ENCODE peak calls at places on chromosomes 11 and 22, in five cellular contexts. One of them, this sample, is unnamed.

GRCh38 chr22:40196628-40197027 is 18.9 kb downstream of the TNRC6B start:
- DNase-seq in psoas muscle: no peak
- DNase-seq in uterus: no peak
- DNase-seq in HTR-8/SVneo: peak; percentile 19
- DNase-seq in AG10803: peak; percentile 89
- DNase-seq in this sample: peak; percentile 96

GRCh38 chr11:106727261-106727660 is 291.0 kb downstream of the GUCY1A2 start:
- DNase-seq in psoas muscle: no peak
- DNase-seq in uterus: no peak
- DNase-seq in HTR-8/SVneo: no peak
- DNase-seq in AG10803: no peak
- DNase-seq in this sample: no peak

GRCh38 chr11:112903310-112903709 is 57.9 kb upstream of the NCAM1 start:
- DNase-seq in psoas muscle: no peak
- DNase-seq in uterus: no peak
- DNase-seq in HTR-8/SVneo: no peak
- DNase-seq in AG10803: no peak
- DNase-seq in this sample: no peak

GRCh38 chr22:33756508-33756949 is 163.7 kb downstream of the LARGE1 start:
- DNase-seq in psoas muscle: no peak
- DNase-seq in uterus: no peak
- DNase-seq in HTR-8/SVneo: no peak
- DNase-seq in AG10803: no peak
- DNase-seq in this sample: no peak

GRCh38 chr11:66459138-66459778 is 7.4 kb upstream of the PELI3 start:
- DNase-seq in psoas muscle: no peak
- DNase-seq in uterus: no peak
- DNase-seq in HTR-8/SVneo: no peak
- DNase-seq in AG10803: no peak
- DNase-seq in this sample: no peak

GRCh38 chr22:27213766-27214581 is 556.6 kb downstream of the MIAT start:
- DNase-seq in psoas muscle: peak; percentile 89
- DNase-seq in uterus: peak; percentile 80
- DNase-seq in HTR-8/SVneo: no peak
- DNase-seq in AG10803: peak; percentile 60
- DNase-seq in this sample: peak; percentile 81

GRCh38 chr11:23310276-23310675 is 450.0 kb upstream of the CCDC179 start:
- DNase-seq in psoas muscle: no peak
- DNase-seq in uterus: no peak
- DNase-seq in HTR-8/SVneo: no peak
- DNase-seq in AG10803: peak; percentile 42
- DNase-seq in this sample: peak; percentile 69

GRCh38 chr11:837189-837989 is 4.6 kb downstream of the CD151 start:
- DNase-seq in psoas muscle: no peak
- DNase-seq in uterus: no peak
- DNase-seq in HTR-8/SVneo: no peak
- DNase-seq in AG10803: no peak
- DNase-seq in this sample: no peak

GRCh38 chr11:44780940-44781631 is 54.3 kb downstream of the TSPAN18 start:
- DNase-seq in psoas muscle: no peak
- DNase-seq in uterus: no peak
- DNase-seq in HTR-8/SVneo: no peak
- DNase-seq in AG10803: no peak
- DNase-seq in this sample: peak; percentile 96

GRCh38 chr22:48491451-48491941 is 1336.2 kb downstream of the BRD1 start:
- DNase-seq in psoas muscle: no peak
- DNase-seq in uterus: no peak
- DNase-seq in HTR-8/SVneo: no peak
- DNase-seq in AG10803: peak; percentile 64
- DNase-seq in this sample: no peak

GRCh38 chr11:26936109-26936508 is 57.8 kb upstream of the FIBIN start:
- DNase-seq in psoas muscle: no peak
- DNase-seq in uterus: no peak
- DNase-seq in HTR-8/SVneo: no peak
- DNase-seq in AG10803: no peak
- DNase-seq in this sample: no peak

GRCh38 chr11:1835671-1836010 is 851 bp downstream of the SYT8 start:
- DNase-seq in psoas muscle: peak; percentile 46
- DNase-seq in uterus: no peak
- DNase-seq in HTR-8/SVneo: no peak
- DNase-seq in AG10803: no peak
- DNase-seq in this sample: no peak

GRCh38 chr22:43222987-43223386 is 36.1 kb upstream of the TTLL12 start:
- DNase-seq in psoas muscle: no peak
- DNase-seq in uterus: no peak
- DNase-seq in HTR-8/SVneo: no peak
- DNase-seq in AG10803: no peak
- DNase-seq in this sample: no peak

GRCh38 chr11:17639091-17639490 is 80.3 kb upstream of the MYOD1 start:
- DNase-seq in psoas muscle: no peak
- DNase-seq in uterus: no peak
- DNase-seq in HTR-8/SVneo: no peak
- DNase-seq in AG10803: no peak
- DNase-seq in this sample: no peak

GRCh38 chr11:95157824-95158223 is 68.2 kb downstream of the ENDOD1 start:
- DNase-seq in psoas muscle: no peak
- DNase-seq in uterus: no peak
- DNase-seq in HTR-8/SVneo: no peak
- DNase-seq in AG10803: no peak
- DNase-seq in this sample: no peak

GRCh38 chr11:2576536-2576935 is 123.3 kb downstream of the KCNQ1OT1 start:
- DNase-seq in psoas muscle: peak; percentile 38
- DNase-seq in uterus: no peak
- DNase-seq in HTR-8/SVneo: no peak
- DNase-seq in AG10803: no peak
- DNase-seq in this sample: no peak

GRCh38 chr22:28795071-28795693 is 5.2 kb downstream of the XBP1 start:
- DNase-seq in psoas muscle: no peak
- DNase-seq in uterus: no peak
- DNase-seq in HTR-8/SVneo: no peak
- DNase-seq in AG10803: no peak
- DNase-seq in this sample: no peak

GRCh38 chr11:3984896-3985295 is 109.7 kb upstream of the RRM1 start:
- DNase-seq in psoas muscle: no peak
- DNase-seq in uterus: peak; percentile 20
- DNase-seq in HTR-8/SVneo: no peak
- DNase-seq in AG10803: no peak
- DNase-seq in this sample: peak; percentile 38

GRCh38 chr11:125593113-125593761 is 585 bp downstream of the STT3A start:
- DNase-seq in psoas muscle: no peak
- DNase-seq in uterus: no peak
- DNase-seq in HTR-8/SVneo: peak; percentile 27
- DNase-seq in AG10803: peak; percentile 30
- DNase-seq in this sample: peak; percentile 49

GRCh38 chr11:1041471-1041870 is 5.0 kb upstream of the MUC6 start:
- DNase-seq in psoas muscle: peak; percentile 42
- DNase-seq in uterus: no peak
- DNase-seq in HTR-8/SVneo: no peak
- DNase-seq in AG10803: no peak
- DNase-seq in this sample: no peak

GRCh38 chr11:79400717-79401330 is 40.0 kb downstream of the TENM4 start:
- DNase-seq in psoas muscle: no peak
- DNase-seq in uterus: no peak
- DNase-seq in HTR-8/SVneo: no peak
- DNase-seq in AG10803: no peak
- DNase-seq in this sample: peak; percentile 42

GRCh38 chr11:26858098-26858497 is 135.8 kb upstream of the FIBIN start:
- DNase-seq in psoas muscle: no peak
- DNase-seq in uterus: no peak
- DNase-seq in HTR-8/SVneo: no peak
- DNase-seq in AG10803: no peak
- DNase-seq in this sample: no peak

GRCh38 chr11:107044503-107044902 is 26.2 kb upstream of the GUCY1A2 start:
- DNase-seq in psoas muscle: no peak
- DNase-seq in uterus: no peak
- DNase-seq in HTR-8/SVneo: no peak
- DNase-seq in AG10803: no peak
- DNase-seq in this sample: peak; percentile 59

GRCh38 chr11:87260811-87261210 is 223.1 kb downstream of the TMEM135 start:
- DNase-seq in psoas muscle: no peak
- DNase-seq in uterus: no peak
- DNase-seq in HTR-8/SVneo: no peak
- DNase-seq in AG10803: peak; percentile 16
- DNase-seq in this sample: no peak

GRCh38 chr22:41478473-41478872 is 9.6 kb downstream of the ACO2 start:
- DNase-seq in psoas muscle: no peak
- DNase-seq in uterus: no peak
- DNase-seq in HTR-8/SVneo: no peak
- DNase-seq in AG10803: no peak
- DNase-seq in this sample: no peak

GRCh38 chr11:111845256-111846028 is 25.9 kb downstream of the ALG9 start:
- DNase-seq in psoas muscle: no peak
- DNase-seq in uterus: no peak
- DNase-seq in HTR-8/SVneo: no peak
- DNase-seq in AG10803: peak; percentile 24
- DNase-seq in this sample: peak; percentile 93

GRCh38 chr11:70703141-70704052 is 305.1 kb downstream of the CTTN start:
- DNase-seq in psoas muscle: peak; percentile 21
- DNase-seq in uterus: no peak
- DNase-seq in HTR-8/SVneo: no peak
- DNase-seq in AG10803: no peak
- DNase-seq in this sample: no peak

This sample was measured in amniotic epithelial cell.